ENCODE peak calls at places on chromosomes 2 and 18, in six cellular contexts. C is A549; S is stimulated activated CD8-positive, alpha-beta memory T cell treated with anti-CD3 and anti-CD28 coated beads, Interleukin-7, amount 100 ng/mL, for 1 hour; F is HT-29; W is mucosa of descending colon; A is iPS-NIHi11. N is an unnamed sample.

GRCh38 chr2:212939777-212940531 is 211.5 kb downstream of the IKZF2 start:
- DNase-seq in A (peak; percentile 25), W (peak; percentile 81), S (no peak), C (peak; percentile 20), F (peak; percentile 86), N (no peak)

GRCh38 chr18:71036783-71037182 is 747.9 kb downstream of the SOCS6 start:
- DNase-seq in S (no peak), A (no peak), C (peak; percentile 2), W (no peak), F (no peak), N (no peak)

GRCh38 chr2:227280895-227281294 is 44.2 kb upstream of the MFF start:
- DNase-seq in W (no peak), S (no peak), A (no peak), C (no peak), F (no peak), N (no peak)

GRCh38 chr18:48934708-48935432 is 15.9 kb downstream of the SMAD7 start:
- DNase-seq in F (no peak), A (no peak), S (no peak), C (no peak), W (peak; percentile 42), N (no peak)

GRCh38 chr2:10904455-10904854 is 7.3 kb upstream of the KCNF1 start:
- DNase-seq in C (no peak), W (no peak), F (no peak), S (no peak), A (no peak), N (no peak)

GRCh38 chr2:106115250-106115649 is 78.9 kb downstream of the UXS1 start:
- DNase-seq in A (no peak), C (peak; percentile 71), F (peak; percentile 53), S (no peak), W (no peak), N (no peak)

GRCh38 chr18:1408331-1408835 is 503.7 kb downstream of the ADCYAP1 start:
- DNase-seq in S (no peak), W (no peak), F (peak; percentile 9), C (no peak), A (no peak), N (no peak)

GRCh38 chr2:102114290-102114721 is 28.2 kb upstream of the IL1R1 start:
- DNase-seq in S (no peak), W (no peak), A (no peak), C (no peak), F (no peak), N (no peak)

GRCh38 chr2:191501390-191502168 is 176.4 kb upstream of the NABP1 start:
- DNase-seq in S (no peak), C (peak; percentile 64), A (no peak), F (peak; percentile 38), W (no peak), N (no peak)

GRCh38 chr2:157875720-157876065 is 437 bp downstream of the ACVR1 start:
- DNase-seq in A (peak; percentile 70), C (no peak), F (peak; percentile 39), S (peak; percentile 16), W (no peak), N (peak; percentile 83)

GRCh38 chr18:64416990-64417389 is 268.1 kb upstream of the LINC00305 start:
- DNase-seq in C (no peak), W (no peak), S (no peak), A (peak; percentile 29), F (no peak), N (no peak)

GRCh38 chr2:231528636-231529030 is 1.6 kb downstream of the NMUR1 start:
- DNase-seq in F (no peak), A (no peak), S (no peak), W (no peak), C (no peak), N (no peak)

GRCh38 chr18:55018602-55019001 is 59.3 kb upstream of the CCDC68 start:
- DNase-seq in A (no peak), S (no peak), W (no peak), C (no peak), F (no peak), N (no peak)

GRCh38 chr2:72954376-72955187 is 37.3 kb downstream of the EMX1 start:
- DNase-seq in F (no peak), S (no peak), W (peak; percentile 34), C (no peak), A (no peak), N (peak; percentile 33)

GRCh38 chr2:159066541-159067156 is 98.2 kb downstream of the TANC1 start:
- DNase-seq in W (no peak), C (no peak), A (no peak), F (no peak), S (no peak), N (no peak)

GRCh38 chr18:27298215-27298804 is 113.2 kb upstream of the CHST9 start:
- DNase-seq in A (peak; percentile 17), S (no peak), F (peak; percentile 1), C (peak; percentile 5), W (no peak), N (peak; percentile 31)

GRCh38 chr2:223751012-223751411 is 86.4 kb downstream of the AP1S3 start:
- DNase-seq in C (no peak), S (no peak), A (no peak), F (no peak), W (no peak), N (no peak)

GRCh38 chr2:7672027-7672684 is 754.9 kb downstream of the RNF144A start:
- DNase-seq in W (no peak), C (peak; percentile 75), S (no peak), F (peak; percentile 74), A (peak; percentile 78), N (peak; percentile 83)

GRCh38 chr2:221997100-221997499 is 301.7 kb downstream of the PAX3 start:
- DNase-seq in C (peak; percentile 42), S (no peak), W (no peak), F (no peak), A (peak; percentile 18), N (no peak)

GRCh38 chr18:10374615-10375295 is 79.7 kb upstream of the APCDD1 start:
- DNase-seq in C (no peak), F (no peak), A (no peak), S (no peak), W (no peak), N (peak; percentile 7)

GRCh38 chr2:11056614-11057013 is 98.7 kb upstream of the SLC66A3 start:
- DNase-seq in S (no peak), C (no peak), F (peak; percentile 77), W (no peak), A (no peak), N (no peak)

GRCh38 chr2:100106460-100106859 is 35.9 kb downstream of the AFF3 start:
- DNase-seq in S (no peak), F (no peak), W (no peak), A (peak; percentile 47), C (no peak), N (peak; percentile 45)

GRCh38 chr2:120875431-120875830 is 139.8 kb downstream of the GLI2 start:
- DNase-seq in C (no peak), F (no peak), A (no peak), W (no peak), S (no peak), N (no peak)

GRCh38 chr2:102106133-102106556 is 36.4 kb upstream of the IL1R1 start:
- DNase-seq in W (no peak), S (no peak), C (peak; percentile 87), A (no peak), F (peak; percentile 13), N (no peak)

GRCh38 chr2:195404650-195405049 is 252.4 kb upstream of the SLC39A10 start:
- DNase-seq in C (no peak), A (no peak), F (no peak), S (no peak), W (no peak), N (no peak)

GRCh38 chr18:22657619-22658018 is 239.9 kb upstream of the CTAGE1 start:
- DNase-seq in A (no peak), W (no peak), S (no peak), F (no peak), C (no peak), N (no peak)

GRCh38 chr2:42047488-42048317 is at the start of gene PKDCC:
- DNase-seq in A (peak; percentile 96), S (no peak), C (peak; percentile 84), F (peak; percentile 52), W (peak; percentile 85), N (peak; percentile 95)

GRCh38 chr2:118177932-118178331 is 89.7 kb downstream of the INSIG2 start:
- DNase-seq in S (no peak), F (no peak), A (no peak), C (no peak), W (no peak), N (no peak)